ENCODE peak calls at places on chromosomes 1 and 21, in five cellular contexts. One of them, this sample, is unnamed.

GRCh38 chr1:199665371-199665770 is 362.1 kb upstream of the NR5A2 start:
- DNase-seq in neuronal stem cell: no peak
- DNase-seq in mesenchymal stem cell: no peak
- DNase-seq in H1: no peak
- DNase-seq in IMR-90: no peak
- DNase-seq in this sample: no peak

GRCh38 chr1:20074725-20075171 is 4.8 kb downstream of the PLA2G5 start:
- DNase-seq in neuronal stem cell: no peak
- DNase-seq in mesenchymal stem cell: no peak
- DNase-seq in IMR-90: no peak
- DNase-seq in H1: no peak
- DNase-seq in this sample: no peak

GRCh38 chr1:209434066-209434465 is 149.4 kb upstream of the CAMK1G start:
- DNase-seq in IMR-90: no peak
- DNase-seq in mesenchymal stem cell: no peak
- DNase-seq in H1: no peak
- DNase-seq in neuronal stem cell: no peak
- DNase-seq in this sample: no peak

GRCh38 chr1:231248778-231249177 is 7.8 kb downstream of the GNPAT start:
- DNase-seq in H1: no peak
- DNase-seq in IMR-90: peak
- DNase-seq in neuronal stem cell: no peak
- DNase-seq in mesenchymal stem cell: peak
- DNase-seq in this sample: no peak

GRCh38 chr1:54331091-54331772 is 75.0 kb downstream of the SSBP3 start:
- DNase-seq in neuronal stem cell: no peak
- DNase-seq in IMR-90: peak
- DNase-seq in H1: no peak
- DNase-seq in mesenchymal stem cell: no peak
- DNase-seq in this sample: no peak

GRCh38 chr1:18557621-18558465 is 72.8 kb upstream of the PAX7 start:
- DNase-seq in IMR-90: no peak
- DNase-seq in H1: peak
- DNase-seq in mesenchymal stem cell: no peak
- DNase-seq in neuronal stem cell: peak
- DNase-seq in this sample: no peak

GRCh38 chr1:220879090-220879508 is at the start of gene HLX:
- DNase-seq in neuronal stem cell: no peak
- DNase-seq in H1: peak
- DNase-seq in mesenchymal stem cell: peak
- DNase-seq in IMR-90: peak
- DNase-seq in this sample: peak

GRCh38 chr1:23632479-23633160 is 59.0 kb upstream of the RPL11 start:
- DNase-seq in H1: no peak
- DNase-seq in IMR-90: peak
- DNase-seq in mesenchymal stem cell: peak
- DNase-seq in neuronal stem cell: no peak
- DNase-seq in this sample: no peak

GRCh38 chr1:29991025-29991424 is 732.4 kb downstream of the MATN1 start:
- DNase-seq in neuronal stem cell: no peak
- DNase-seq in H1: peak
- DNase-seq in IMR-90: no peak
- DNase-seq in mesenchymal stem cell: no peak
- DNase-seq in this sample: peak

GRCh38 chr1:195894411-195894810 is 713.8 kb downstream of the KCNT2 start:
- DNase-seq in mesenchymal stem cell: no peak
- DNase-seq in neuronal stem cell: no peak
- DNase-seq in H1: no peak
- DNase-seq in IMR-90: peak
- DNase-seq in this sample: no peak

GRCh38 chr1:201624741-201625646 is 86.1 kb downstream of the NAV1 start:
- DNase-seq in mesenchymal stem cell: peak
- DNase-seq in IMR-90: peak
- DNase-seq in neuronal stem cell: no peak
- DNase-seq in H1: no peak
- DNase-seq in this sample: no peak

GRCh38 chr1:67847466-67847865 is 14.2 kb upstream of the GNG12 start:
- DNase-seq in mesenchymal stem cell: peak
- DNase-seq in IMR-90: peak
- DNase-seq in neuronal stem cell: no peak
- DNase-seq in H1: no peak
- DNase-seq in this sample: no peak

GRCh38 chr1:205942631-205943159 is 561 bp downstream of the SLC26A9 start:
- DNase-seq in H1: no peak
- DNase-seq in neuronal stem cell: no peak
- DNase-seq in IMR-90: no peak
- DNase-seq in mesenchymal stem cell: no peak
- DNase-seq in this sample: no peak

GRCh38 chr21:41280115-41280919 is 36.3 kb upstream of the FAM3B start:
- DNase-seq in mesenchymal stem cell: no peak
- DNase-seq in neuronal stem cell: no peak
- DNase-seq in H1: no peak
- DNase-seq in IMR-90: peak
- DNase-seq in this sample: peak

GRCh38 chr1:205375816-205376545 is 19.3 kb upstream of the KLHDC8A start:
- DNase-seq in H1: no peak
- DNase-seq in neuronal stem cell: peak
- DNase-seq in mesenchymal stem cell: peak
- DNase-seq in IMR-90: peak
- DNase-seq in this sample: peak

GRCh38 chr21:14836950-14837349 is 227.8 kb downstream of the NRIP1 start:
- DNase-seq in mesenchymal stem cell: no peak
- DNase-seq in H1: no peak
- DNase-seq in neuronal stem cell: no peak
- DNase-seq in IMR-90: peak
- DNase-seq in this sample: peak

GRCh38 chr1:154753426-154753825 is 116.7 kb downstream of the KCNN3 start:
- DNase-seq in mesenchymal stem cell: no peak
- DNase-seq in IMR-90: no peak
- DNase-seq in H1: no peak
- DNase-seq in neuronal stem cell: no peak
- DNase-seq in this sample: no peak

GRCh38 chr1:4273747-4274146 is 373.7 kb upstream of the C1orf174 start:
- DNase-seq in H1: no peak
- DNase-seq in IMR-90: no peak
- DNase-seq in mesenchymal stem cell: no peak
- DNase-seq in neuronal stem cell: no peak
- DNase-seq in this sample: no peak

GRCh38 chr1:11158720-11159321 is 30.3 kb upstream of the ANGPTL7 start:
- DNase-seq in H1: no peak
- DNase-seq in IMR-90: peak
- DNase-seq in mesenchymal stem cell: peak
- DNase-seq in neuronal stem cell: no peak
- DNase-seq in this sample: no peak

GRCh38 chr1:99682291-99682751 is 36.4 kb downstream of the PALMD start:
- DNase-seq in neuronal stem cell: no peak
- DNase-seq in H1: no peak
- DNase-seq in IMR-90: peak
- DNase-seq in mesenchymal stem cell: peak
- DNase-seq in this sample: peak

GRCh38 chr21:45534591-45535331 is 7.5 kb downstream of the SLC19A1 start:
- DNase-seq in mesenchymal stem cell: no peak
- DNase-seq in H1: peak
- DNase-seq in neuronal stem cell: no peak
- DNase-seq in IMR-90: no peak
- DNase-seq in this sample: peak

GRCh38 chr1:45573231-45573804 is 10.5 kb upstream of the NASP start:
- DNase-seq in neuronal stem cell: no peak
- DNase-seq in mesenchymal stem cell: no peak
- DNase-seq in IMR-90: no peak
- DNase-seq in H1: peak
- DNase-seq in this sample: no peak

GRCh38 chr21:22796147-22796546 is 1797.9 kb downstream of the NCAM2 start:
- DNase-seq in neuronal stem cell: no peak
- DNase-seq in IMR-90: no peak
- DNase-seq in H1: no peak
- DNase-seq in mesenchymal stem cell: no peak
- DNase-seq in this sample: no peak

GRCh38 chr1:147547065-147547464 is 5.8 kb downstream of the BCL9 start:
- DNase-seq in H1: no peak
- DNase-seq in IMR-90: no peak
- DNase-seq in mesenchymal stem cell: no peak
- DNase-seq in neuronal stem cell: no peak
- DNase-seq in this sample: no peak

GRCh38 chr21:30935121-30935888 is 53.9 kb upstream of the KRTAP11-1 start:
- DNase-seq in H1: no peak
- DNase-seq in IMR-90: no peak
- DNase-seq in neuronal stem cell: no peak
- DNase-seq in mesenchymal stem cell: no peak
- DNase-seq in this sample: no peak

GRCh38 chr1:9996624-9997582 is at the start of gene RBP7:
- DNase-seq in neuronal stem cell: peak
- DNase-seq in mesenchymal stem cell: no peak
- DNase-seq in IMR-90: no peak
- DNase-seq in H1: peak
- DNase-seq in this sample: no peak

GRCh38 chr1:17691147-17691634 is 63.9 kb upstream of the ACTL8 start:
- DNase-seq in mesenchymal stem cell: no peak
- DNase-seq in neuronal stem cell: no peak
- DNase-seq in IMR-90: no peak
- DNase-seq in H1: no peak
- DNase-seq in this sample: no peak

GRCh38 chr1:34115233-34115632 is 49.8 kb downstream of the CSMD2 start:
- DNase-seq in H1: no peak
- DNase-seq in neuronal stem cell: no peak
- DNase-seq in IMR-90: no peak
- DNase-seq in mesenchymal stem cell: no peak
- DNase-seq in this sample: peak

GRCh38 chr21:29718081-29718815 is 221.5 kb downstream of the GRIK1 start:
- DNase-seq in mesenchymal stem cell: no peak
- DNase-seq in neuronal stem cell: no peak
- DNase-seq in IMR-90: peak
- DNase-seq in H1: no peak
- DNase-seq in this sample: no peak

GRCh38 chr1:235513495-235514366 is 9.5 kb upstream of the B3GALNT2 start:
- DNase-seq in mesenchymal stem cell: peak
- DNase-seq in IMR-90: peak
- DNase-seq in neuronal stem cell: peak
- DNase-seq in H1: no peak
- DNase-seq in this sample: peak

GRCh38 chr1:64745181-64745985 is 508 bp downstream of the RAVER2 start:
- DNase-seq in mesenchymal stem cell: peak
- DNase-seq in H1: peak
- DNase-seq in neuronal stem cell: peak
- DNase-seq in IMR-90: no peak
- DNase-seq in this sample: peak

DNA sequence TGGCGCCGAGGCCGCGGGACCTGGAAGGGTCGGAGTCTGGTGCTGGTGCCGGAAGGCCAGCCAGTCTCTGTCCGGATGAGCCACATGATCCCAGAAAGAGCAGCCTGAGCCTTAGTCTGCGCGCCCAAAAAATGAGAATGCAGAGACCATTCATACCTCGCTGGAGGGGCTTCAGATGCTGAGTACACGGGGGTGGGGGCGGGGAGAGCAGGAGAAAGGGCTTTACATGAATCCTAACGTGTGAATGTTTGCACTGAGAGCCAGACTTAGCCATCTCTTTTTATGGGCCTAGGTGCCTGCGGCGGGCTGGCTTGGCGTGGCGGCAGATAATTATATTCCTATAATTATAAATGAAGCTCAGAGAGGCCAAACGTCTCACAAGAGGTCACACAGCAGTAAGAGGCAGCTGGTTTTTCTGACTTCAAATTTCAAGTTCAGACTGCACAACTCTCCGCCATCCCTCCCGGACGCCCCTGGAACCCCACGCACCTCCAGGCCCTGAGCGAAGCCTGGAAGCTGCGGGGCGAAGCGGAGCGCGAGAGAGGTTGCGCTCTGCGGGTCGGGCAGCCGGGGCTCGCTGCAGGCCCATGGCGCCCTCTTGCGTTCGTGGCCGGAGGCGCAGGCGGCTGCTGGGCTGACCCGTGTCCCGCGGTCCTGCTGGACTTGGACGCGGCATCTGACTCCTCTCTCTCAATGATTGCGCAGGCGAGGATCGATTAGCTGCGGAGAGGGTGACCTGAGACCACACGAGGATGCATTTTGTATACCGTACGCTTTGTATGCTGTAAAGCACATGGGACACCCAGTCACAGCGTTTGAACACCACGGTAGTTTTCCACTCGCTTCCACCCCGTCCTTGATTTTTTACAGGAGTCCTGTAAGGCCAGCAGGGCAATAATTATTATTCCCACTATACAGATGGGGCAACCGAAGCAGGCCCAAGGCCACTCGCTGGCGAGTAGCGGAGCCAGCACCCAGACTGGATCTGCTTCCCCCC is 272.5 kb downstream of the FOXD2 start:
- DNase-seq in mesenchymal stem cell: peak
- DNase-seq in H1: peak
- DNase-seq in neuronal stem cell: peak
- DNase-seq in IMR-90: peak
- DNase-seq in this sample: peak
- H2BK5ac ChIP-seq in mesenchymal stem cell: no peak
- H2BK5ac ChIP-seq in H1: no peak
- H2BK5ac ChIP-seq in neuronal stem cell: peak
- H2BK5ac ChIP-seq in IMR-90: no peak
- H2BK5ac ChIP-seq in this sample: no peak

DNA sequence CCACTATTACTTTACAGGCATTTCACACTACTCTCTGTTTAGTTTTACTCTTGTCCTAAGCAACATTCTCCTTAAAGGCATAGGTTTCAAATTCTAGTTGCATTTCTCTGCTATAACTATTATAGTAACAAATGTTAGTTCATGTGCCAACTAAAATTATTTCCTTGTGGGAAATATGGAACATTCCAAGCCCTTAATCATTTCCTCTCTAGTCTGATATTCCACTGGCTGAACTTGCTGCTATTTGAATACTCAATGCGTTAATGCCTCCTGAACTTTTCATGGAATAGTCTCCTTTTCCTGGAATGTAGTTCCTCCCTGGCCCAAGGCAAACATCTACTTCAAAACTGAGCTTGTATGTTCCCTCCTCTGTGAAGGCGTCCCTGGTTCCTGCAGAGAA is 19.3 kb upstream of the TBX19 start:
- DNase-seq in neuronal stem cell: no peak
- DNase-seq in mesenchymal stem cell: peak
- DNase-seq in IMR-90: peak
- DNase-seq in H1: no peak
- DNase-seq in this sample: no peak
- H2AFZ ChIP-seq in neuronal stem cell: no peak
- H2AFZ ChIP-seq in mesenchymal stem cell: no peak
- H2AFZ ChIP-seq in IMR-90: no peak
- H2AFZ ChIP-seq in H1: no peak
- H2AFZ ChIP-seq in this sample: no peak

GRCh38 chr1:184152944-184153343 is 101.4 kb downstream of the TSEN15 start:
- DNase-seq in neuronal stem cell: no peak
- DNase-seq in IMR-90: no peak
- DNase-seq in mesenchymal stem cell: peak
- DNase-seq in H1: no peak
- DNase-seq in this sample: no peak
- H3K4me3 ChIP-seq in neuronal stem cell: no peak
- H3K4me3 ChIP-seq in IMR-90: no peak
- H3K4me3 ChIP-seq in mesenchymal stem cell: peak
- H3K4me3 ChIP-seq in H1: no peak
- H3K4me3 ChIP-seq in this sample: no peak

DNA sequence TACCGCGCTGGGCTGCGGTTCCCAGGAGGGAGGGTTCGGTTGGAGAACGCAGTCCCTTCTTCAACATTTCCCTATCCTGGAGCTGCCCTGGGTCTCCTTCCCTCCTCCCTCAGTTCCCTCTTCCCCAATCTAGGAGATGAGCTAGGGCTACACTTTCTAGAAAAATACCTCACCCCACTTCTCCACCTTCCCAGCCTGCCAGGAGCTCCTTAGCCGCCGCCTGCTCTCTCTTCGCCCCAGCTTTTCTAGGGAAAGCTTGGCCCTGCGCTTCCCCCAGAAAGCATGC is 484 bp upstream of the ADAMTS1 start:
- DNase-seq in mesenchymal stem cell: no peak
- DNase-seq in IMR-90: no peak
- DNase-seq in neuronal stem cell: no peak
- DNase-seq in H1: no peak
- DNase-seq in this sample: no peak
- H2BK5ac ChIP-seq in mesenchymal stem cell: peak
- H2BK5ac ChIP-seq in IMR-90: peak
- H2BK5ac ChIP-seq in neuronal stem cell: peak
- H2BK5ac ChIP-seq in H1: peak
- H2BK5ac ChIP-seq in this sample: peak